ENCODE peak calls at places on chromosomes 13 and 19, in nine cellular contexts. N is stimulated activated CD8-positive, alpha-beta memory T cell treated with anti-CD3 and anti-CD28 coated beads, Interleukin-4, amount 100 ng/mL, for 4 hours; W is BJ; Z is stimulated activated CD4-positive, alpha-beta T cell treated with anti-CD3 and anti-CD28 coated beads, Interleukin-12 subunit alpha, Interleukin-12 subunit beta, amount 100 ng/mL, for 4 hours; I is NCI-H2171 treated with DMSO at 0.1 percent for 48 hours; K is esophagus muscularis mucosa; E is effector memory CD4-positive, alpha-beta T cell; V is GM04504; R is CD8-positive, alpha-beta memory T cell. U is an unnamed sample.

GRCh38 chr19:4472174-4472974 is at the start of gene HDGFL2:
- DNase-seq in N (no peak), W (no peak), Z (peak), I (no peak), K (no peak), E (no peak), V (no peak), R (no peak), U (no peak)

GRCh38 chr19:22619371-22619770 is 14.8 kb upstream of the ZNF492 start:
- DNase-seq in N (no peak), W (no peak), Z (no peak), I (no peak), K (no peak), E (no peak), V (no peak), R (no peak), U (no peak)

GRCh38 chr19:50568321-50569022 is at the start of gene LRRC4B:
- DNase-seq in N (no peak), W (no peak), Z (no peak), I (peak), K (no peak), E (no peak), V (no peak), R (no peak), U (no peak)

GRCh38 chr13:81781471-81781870 is 1440.5 kb upstream of the SPRY2 start:
- DNase-seq in N (no peak), W (no peak), Z (no peak), I (peak), K (no peak), E (no peak), V (no peak), R (no peak), U (no peak)

GRCh38 chr13:18996627-18997051 is 185.0 kb downstream of the TUBA3C start:
- DNase-seq in N (no peak), W (no peak), Z (no peak), I (no peak), K (no peak), E (no peak), V (no peak), R (no peak), U (no peak)

GRCh38 chr19:20482721-20483120 is 82.9 kb downstream of the ZNF737 start:
- DNase-seq in N (no peak), W (no peak), Z (no peak), I (no peak), K (no peak), E (no peak), V (no peak), R (no peak), U (no peak)

GRCh38 chr19:33456076-33456844 is 65.3 kb downstream of the PEPD start:
- DNase-seq in N (no peak), W (no peak), Z (no peak), I (no peak), K (no peak), E (no peak), V (no peak), R (no peak), U (no peak)

GRCh38 chr19:45243144-45243732 is 2.0 kb downstream of the EXOC3L2 start:
- DNase-seq in N (no peak), W (no peak), Z (no peak), I (no peak), K (no peak), E (no peak), V (no peak), R (no peak), U (no peak)

GRCh38 chr19:3604227-3604986 is 2.3 kb downstream of the TBXA2R start:
- DNase-seq in N (no peak), W (no peak), Z (no peak), I (no peak), K (no peak), E (no peak), V (no peak), R (no peak), U (no peak)

GRCh38 chr19:30969586-30969985 is 379.6 kb downstream of the TSHZ3 start:
- DNase-seq in N (no peak), W (no peak), Z (no peak), I (no peak), K (no peak), E (no peak), V (no peak), R (no peak), U (no peak)

GRCh38 chr13:74770361-74770760 is 636.2 kb upstream of the KLF12 start:
- DNase-seq in N (no peak), W (peak), Z (no peak), I (no peak), K (no peak), E (no peak), V (peak), R (no peak), U (no peak)

GRCh38 chr19:52170863-52171320 is 529 bp downstream of the ZNF836 start:
- DNase-seq in N (no peak), W (no peak), Z (no peak), I (no peak), K (no peak), E (no peak), V (no peak), R (no peak), U (no peak)

GRCh38 chr13:37481005-37481857 is 117.3 kb downstream of the POSTN start:
- DNase-seq in N (no peak), W (no peak), Z (no peak), I (no peak), K (no peak), E (no peak), V (no peak), R (no peak), U (peak)

GRCh38 chr13:41751277-41751676 is 209.6 kb downstream of the VWA8 start:
- DNase-seq in N (no peak), W (no peak), Z (no peak), I (no peak), K (no peak), E (no peak), V (no peak), R (no peak), U (no peak)

GRCh38 chr13:53126803-53127202 is 98.2 kb downstream of the OLFM4 start:
- DNase-seq in N (no peak), W (peak), Z (no peak), I (no peak), K (no peak), E (no peak), V (no peak), R (no peak), U (no peak)

GRCh38 chr19:41886761-41887710 is 4.1 kb downstream of the ARHGEF1 start:
- DNase-seq in N (peak), W (no peak), Z (no peak), I (no peak), K (no peak), E (peak), V (no peak), R (peak), U (no peak)

GRCh38 chr13:97119899-97120745 is 102.0 kb upstream of the MBNL2 start:
- DNase-seq in N (no peak), W (no peak), Z (no peak), I (no peak), K (no peak), E (no peak), V (no peak), R (no peak), U (no peak)

GRCh38 chr13:35309711-35310110 is 166.8 kb downstream of the MAB21L1 start:
- DNase-seq in N (no peak), W (no peak), Z (no peak), I (peak), K (no peak), E (no peak), V (no peak), R (no peak), U (peak)

GRCh38 chr19:29483641-29483920 is 42.2 kb upstream of the VSTM2B start:
- DNase-seq in N (no peak), W (no peak), Z (no peak), I (no peak), K (peak), E (no peak), V (no peak), R (no peak), U (no peak)

GRCh38 chr13:49791214-49791752 is 1.2 kb downstream of the KPNA3 start:
- DNase-seq in N (no peak), W (no peak), Z (no peak), I (no peak), K (no peak), E (no peak), V (peak), R (no peak), U (peak)

GRCh38 chr19:44777715-44778347 is at the start of gene CBLC:
- DNase-seq in N (no peak), W (no peak), Z (no peak), I (peak), K (no peak), E (no peak), V (no peak), R (no peak), U (no peak)

GRCh38 chr19:1213391-1214286 is 8.1 kb downstream of the STK11 start:
- DNase-seq in N (no peak), W (peak), Z (peak), I (no peak), K (no peak), E (peak), V (peak), R (peak), U (no peak)

GRCh38 chr19:43507880-43508279 is 3.3 kb upstream of the PHLDB3 start:
- DNase-seq in N (no peak), W (no peak), Z (no peak), I (no peak), K (no peak), E (no peak), V (no peak), R (no peak), U (no peak)

GRCh38 chr19:22622901-22623840 is 11.0 kb upstream of the ZNF492 start:
- DNase-seq in N (no peak), W (no peak), Z (no peak), I (no peak), K (peak), E (no peak), V (no peak), R (no peak), U (no peak)

GRCh38 chr13:106213028-106213427 is 322.4 kb downstream of the EFNB2 start:
- DNase-seq in N (no peak), W (no peak), Z (no peak), I (no peak), K (no peak), E (no peak), V (no peak), R (no peak), U (no peak)

GRCh38 chr19:2724148-2724557 is 3.0 kb upstream of the DIRAS1 start:
- DNase-seq in N (no peak), W (no peak), Z (no peak), I (no peak), K (no peak), E (no peak), V (no peak), R (no peak), U (no peak)

GRCh38 chr19:16834747-16835146 is 5.5 kb downstream of the SIN3B start:
- DNase-seq in N (no peak), W (no peak), Z (no peak), I (no peak), K (no peak), E (no peak), V (no peak), R (no peak), U (no peak)

GRCh38 chr13:111115051-111115840 is at the start of gene ARHGEF7:
- DNase-seq in N (no peak), W (no peak), Z (no peak), I (peak), K (peak), E (no peak), V (no peak), R (peak), U (no peak)

GRCh38 chr13:102392810-102393209 is 9.0 kb downstream of the FGF14 start:
- DNase-seq in N (no peak), W (no peak), Z (peak), I (no peak), K (no peak), E (no peak), V (no peak), R (no peak), U (no peak)

GRCh38 chr19:18793144-18794028 is 2.3 kb upstream of the COMP start:
- DNase-seq in N (no peak), W (no peak), Z (no peak), I (no peak), K (no peak), E (no peak), V (no peak), R (no peak), U (no peak)

GRCh38 chr13:23354520-23354919 is 79.0 kb downstream of the SACS start:
- DNase-seq in N (no peak), W (no peak), Z (no peak), I (no peak), K (no peak), E (no peak), V (no peak), R (no peak), U (no peak)

U was measured in NCI-H1694.